ENCODE peak calls at places on chromosomes 2 and 18, in nine cellular contexts. D is mammary epithelial cell; S is left ventricle myocardium inferior; G is body of pancreas; W is thoracic aorta; T is neural progenitor cell; F is CD8-positive, alpha-beta memory T cell; Z is effector memory CD4-positive, alpha-beta T cell; M is CD4-positive, CD25-positive, alpha-beta regulatory T cell. A is an unnamed sample.

GRCh38 chr2:198657520-198658121 is 800.1 kb downstream of the SATB2 start:
- DNase-seq in Z (no peak), D (peak; percentile 8), T (peak; percentile 63), W (no peak), F (no peak), S (no peak), G (no peak), M (no peak), A (peak; percentile 31)

GRCh38 chr2:50535971-50536759 is 495.8 kb downstream of the NRXN1 start:
- DNase-seq in T (peak; percentile 39), Z (no peak), G (no peak), M (peak; percentile 0), D (no peak), F (no peak), W (no peak), S (no peak), A (peak; percentile 40)

GRCh38 chr18:7459851-7460774 is 107.0 kb upstream of the PTPRM start:
- DNase-seq in M (no peak), W (no peak), Z (no peak), D (no peak), S (peak; percentile 65), G (no peak), F (no peak), T (peak; percentile 18), A (no peak)

GRCh38 chr2:101328474-101329007 is 20.0 kb upstream of the RNF149 start:
- DNase-seq in T (no peak), D (peak; percentile 86), S (no peak), M (peak; percentile 87), F (no peak), G (no peak), Z (no peak), W (no peak), A (peak; percentile 65)

GRCh38 chr2:74548919-74549684 is 4.6 kb downstream of the LOXL3 start:
- DNase-seq in W (no peak), D (peak; percentile 57), F (no peak), S (peak; percentile 79), G (peak; percentile 60), T (peak; percentile 85), M (no peak), Z (no peak), A (peak; percentile 72)

GRCh38 chr2:69227717-69228116 is 159.3 kb downstream of the GFPT1 start:
- DNase-seq in F (no peak), T (no peak), D (peak; percentile 4), M (no peak), G (no peak), Z (no peak), W (no peak), S (no peak), A (no peak)

GRCh38 chr2:191637182-191638078 is 40.5 kb upstream of the NABP1 start:
- DNase-seq in M (peak; percentile 88), D (peak; percentile 77), G (no peak), Z (no peak), S (no peak), W (no peak), F (no peak), T (no peak), A (peak; percentile 68)

GRCh38 chr2:231198291-231199173 is at the start of gene ARMC9:
- DNase-seq in W (no peak), T (peak; percentile 92), S (peak; percentile 76), D (peak; percentile 72), M (peak; percentile 73), F (peak; percentile 58), G (peak; percentile 78), Z (peak; percentile 36), A (peak; percentile 71)

GRCh38 chr2:204265701-204266310 is 279.5 kb upstream of the PARD3B start:
- DNase-seq in D (no peak), F (no peak), S (no peak), Z (no peak), T (no peak), G (no peak), W (no peak), M (no peak), A (no peak)

GRCh38 chr2:20576598-20577115 is 74.2 kb downstream of the HS1BP3 start:
- DNase-seq in T (no peak), M (peak; percentile 92), G (no peak), S (no peak), Z (no peak), F (no peak), W (no peak), D (no peak), A (peak; percentile 93)

GRCh38 chr2:125643585-125643984 is 1012.4 kb upstream of the GYPC start:
- DNase-seq in T (no peak), Z (no peak), F (no peak), W (no peak), D (no peak), G (no peak), S (no peak), M (no peak), A (peak; percentile 2)

GRCh38 chr2:85355521-85355920 is 952 bp downstream of the ELMOD3 start:
- DNase-seq in M (peak; percentile 12), T (no peak), S (no peak), G (no peak), D (no peak), W (no peak), Z (no peak), F (no peak), A (no peak)

GRCh38 chr2:236171213-236172201 is 3.3 kb upstream of the GBX2 start:
- DNase-seq in T (peak; percentile 60), M (no peak), S (no peak), G (no peak), Z (no peak), W (no peak), F (no peak), D (no peak), A (no peak)

GRCh38 chr18:73384246-73384645 is 516.5 kb upstream of the NETO1 start:
- DNase-seq in M (no peak), F (no peak), G (no peak), W (no peak), T (no peak), S (no peak), D (no peak), Z (no peak), A (no peak)

GRCh38 chr2:221962186-221962585 is 336.6 kb downstream of the PAX3 start:
- DNase-seq in F (no peak), T (no peak), W (no peak), G (no peak), Z (no peak), S (no peak), D (no peak), M (no peak), A (no peak)

GRCh38 chr18:48108136-48108535 is 177.7 kb upstream of the SMAD2 start:
- DNase-seq in T (no peak), M (no peak), F (no peak), G (no peak), Z (no peak), W (no peak), D (no peak), S (no peak), A (no peak)

GRCh38 chr2:83795777-83796176 is 663.3 kb downstream of the SUCLG1 start:
- DNase-seq in D (no peak), M (no peak), G (no peak), S (no peak), F (no peak), T (no peak), Z (no peak), W (no peak), A (no peak)

GRCh38 chr2:210459407-210459806 is 17.2 kb downstream of the LANCL1 start:
- DNase-seq in D (no peak), G (no peak), W (no peak), F (no peak), Z (no peak), T (no peak), S (no peak), M (no peak), A (no peak)

GRCh38 chr18:79337184-79337583 is 58.5 kb upstream of the NFATC1 start:
- DNase-seq in T (no peak), M (no peak), W (no peak), G (no peak), F (no peak), D (no peak), S (no peak), Z (no peak), A (no peak)

GRCh38 chr2:145760781-145761649 is 1241.1 kb upstream of the ZEB2 start:
- DNase-seq in S (no peak), W (no peak), Z (no peak), T (peak; percentile 5), F (no peak), G (peak; percentile 26), M (no peak), D (peak; percentile 17), A (no peak)
- H3K4me3 ChIP-seq in S (no peak overlapping the region), W (no peak overlapping the region), Z (no peak overlapping the region), T (no peak overlapping the region), F (no peak overlapping the region), G (no peak overlapping the region), M (no peak overlapping the region), D (no peak overlapping the region), A (no peak overlapping the region)

GRCh38 chr2:217933326-217933993 is 69.3 kb downstream of the TNS1 start:
- DNase-seq in W (no peak), D (no peak), S (peak; percentile 41), M (no peak), T (no peak), Z (no peak), G (no peak), F (no peak), A (no peak)
- H3K4me1 ChIP-seq in W (peaks cover 70% of the 10 kb centered on the region), D (peaks cover 26% of the 10 kb centered on the region), S (peaks cover 100% of the 10 kb centered on the region), M (no peaks in the 10 kb centered on the region), T (peaks cover 5% of the 10 kb centered on the region), Z (no peaks in the 10 kb centered on the region), G (peaks cover 97% of the 10 kb centered on the region), F (no peaks in the 10 kb centered on the region), A (peaks cover 5% of the 10 kb centered on the region)

GRCh38 chr2:127517465-127517864 is 8.8 kb downstream of the IWS1 start:
- DNase-seq in Z (no peak), W (no peak), D (no peak), T (no peak), S (no peak), M (no peak), G (no peak), F (no peak), A (no peak)

GRCh38 chr2:127514076-127514475 is 12.2 kb downstream of the IWS1 start:
- DNase-seq in F (no peak), S (no peak), W (no peak), D (no peak), T (no peak), G (no peak), Z (no peak), M (no peak), A (no peak)

GRCh38 chr2:127514485-127514884 is 11.8 kb downstream of the IWS1 start:
- DNase-seq in T (no peak), S (peak; percentile 57), Z (no peak), W (no peak), D (no peak), G (no peak), F (no peak), M (no peak), A (no peak)

GRCh38 chr2:127516031-127516430 is 10.3 kb downstream of the IWS1 start:
- DNase-seq in G (no peak), D (peak; percentile 64), W (peak; percentile 79), F (no peak), Z (no peak), S (peak; percentile 84), M (no peak), T (no peak), A (no peak)

GRCh38 chr2:127515383-127515915 is 10.8 kb downstream of the IWS1 start:
- DNase-seq in S (no peak), T (no peak), G (no peak), D (no peak), Z (no peak), M (no peak), W (no peak), F (no peak), A (no peak)
- H3K36me3 ChIP-seq in S (peaks cover 28% of the 10 kb centered on the region), T (no peaks in the 10 kb centered on the region), G (no peaks in the 10 kb centered on the region), D (peaks cover 10% of the 10 kb centered on the region), Z (peaks cover 27% of the 10 kb centered on the region), M (peaks cover 64% of the 10 kb centered on the region), W (no peaks in the 10 kb centered on the region), F (peaks cover 7% of the 10 kb centered on the region), A (peaks cover 16% of the 10 kb centered on the region)

GRCh38 chr2:159714586-159714930 is 2.3 kb downstream of the MARCHF7 start:
- DNase-seq in M (peak; percentile 7), T (peak; percentile 27), Z (no peak), G (no peak), S (no peak), F (no peak), W (no peak), D (no peak), A (no peak)
- H3K4me3 ChIP-seq in M (peak overlapping the region; percentile 96), T (peak overlapping the region; percentile 84), Z (peak overlapping the region; percentile 10), G (no peak overlapping the region), S (peak overlapping the region; percentile 96), F (no peak overlapping the region), W (peak overlapping the region; percentile 90), D (peak overlapping the region; percentile 85), A (no peak overlapping the region)

A was measured in small intestine.